ENCODE peak calls at places on chromosomes 1 and 21, in five cellular contexts. N is activated effector memory CD4-positive, alpha-beta T cell treated with anti-CD3 and anti-CD28 coated beads, Interleukin-2, amount 50 U/mL, for 16 hours; M is NCI-H524 treated with DMSO at 0.1 percent for 48 hours; H is RPMI7951; J is hypothalamus. O is an unnamed sample.

GRCh38 chr1:21355956-21356355 is 65.7 kb upstream of the ECE1 start:
- DNase-seq in M (no peak), J (no peak), N (no peak), H (no peak), O (no peak)

GRCh38 chr1:5939268-5940060 is 52.8 kb downstream of the NPHP4 start:
- DNase-seq in N (no peak), H (no peak), J (no peak), M (no peak), O (no peak)

GRCh38 chr1:19311931-19312781 is at the start of the genes AKR7A2 and SLC66A1:
- DNase-seq in N (peak; percentile 97), H (peak; percentile 90), J (peak; percentile 93), M (peak; percentile 20), O (peak; percentile 93)

GRCh38 chr1:47333578-47333921 is at the start of gene CMPK1:
- DNase-seq in J (peak; percentile 79), H (peak; percentile 88), M (peak; percentile 37), N (peak; percentile 93), O (peak; percentile 91)

GRCh38 chr21:37916795-37917142 is 512 bp upstream of the KCNJ6 start:
- DNase-seq in J (no peak), N (no peak), M (peak; percentile 16), H (no peak), O (peak; percentile 29)

GRCh38 chr1:24317081-24317480 is 2.1 kb upstream of the GRHL3 start:
- DNase-seq in J (no peak), M (no peak), H (no peak), N (no peak), O (no peak)

GRCh38 chr21:32185726-32186125 is 93.1 kb downstream of the MIS18A start:
- DNase-seq in J (no peak), H (no peak), N (no peak), M (no peak), O (no peak)

GRCh38 chr1:174114788-174115448 is 44.4 kb upstream of the RABGAP1L start:
- DNase-seq in J (no peak), M (peak; percentile 20), N (no peak), H (peak; percentile 68), O (peak; percentile 59)